ENCODE peak calls at places on chromosomes 3 and 15, in six cellular contexts. P is Panc1, V is GM10248, Z is fibroblast of mammary gland, R is nephron progenitor cell, H is mammary epithelial cell. C is an unnamed sample.

GRCh38 chr3:194328080-194328571 is 23.0 kb downstream of the CPN2 start:
- DNase-seq in P (no peak), V (no peak), Z (peak; percentile 76), R (no peak), H (peak; percentile 68), C (no peak)

GRCh38 chr15:28885630-28886430 is at the start of gene APBA2:
- DNase-seq in P (no peak), V (no peak), Z (peak; percentile 22), R (peak; percentile 69), H (peak; percentile 23), C (peak; percentile 83)

GRCh38 chr15:75043509-75044257 is 20.3 kb downstream of the PPCDC start:
- DNase-seq in P (no peak), V (peak; percentile 69), Z (peak; percentile 100), R (no peak), H (peak; percentile 88), C (no peak)

GRCh38 chr15:66729339-66729951 is 27.4 kb downstream of the SMAD6 start:
- DNase-seq in P (no peak), V (no peak), Z (no peak), R (peak; percentile 73), H (no peak), C (no peak)

GRCh38 chr3:167940241-167940640 is 155.5 kb downstream of the GOLIM4 start:
- DNase-seq in P (no peak), V (no peak), Z (peak; percentile 25), R (no peak), H (peak; percentile 39), C (no peak)

GRCh38 chr3:46027736-46028397 is 584 bp upstream of the XCR1 start:
- DNase-seq in P (no peak), V (no peak), Z (no peak), R (no peak), H (no peak), C (no peak)

GRCh38 chr15:59532770-59533379 is 78.7 kb upstream of the GCNT3 start:
- DNase-seq in P (no peak), V (peak; percentile 39), Z (peak; percentile 46), R (peak; percentile 44), H (no peak), C (peak; percentile 64)

GRCh38 chr3:127544806-127545545 is 45.6 kb downstream of the TPRA1 start:
- DNase-seq in P (no peak), V (no peak), Z (no peak), R (no peak), H (no peak), C (no peak)

GRCh38 chr15:85589873-85590272 is 204.9 kb downstream of the KLHL25 start:
- DNase-seq in P (no peak), V (no peak), Z (peak; percentile 83), R (no peak), H (peak; percentile 46), C (no peak)

GRCh38 chr3:69560818-69561217 is 174.9 kb upstream of the FRMD4B start:
- DNase-seq in P (no peak), V (no peak), Z (no peak), R (no peak), H (no peak), C (no peak)

GRCh38 chr15:87638554-87639083 is 617.9 kb downstream of the NTRK3 start:
- DNase-seq in P (no peak), V (no peak), Z (no peak), R (no peak), H (no peak), C (no peak)

GRCh38 chr3:13237776-13238490 is 164.7 kb upstream of the IQSEC1 start:
- DNase-seq in P (no peak), V (no peak), Z (no peak), R (no peak), H (no peak), C (no peak)

GRCh38 chr15:91515188-91515754 is 338.2 kb upstream of the SLCO3A1 start:
- DNase-seq in P (no peak), V (no peak), Z (peak; percentile 91), R (no peak), H (peak; percentile 90), C (no peak)

GRCh38 chr15:85559530-85559929 is 179.1 kb downstream of the AKAP13 start:
- DNase-seq in P (no peak), V (no peak), Z (no peak), R (no peak), H (no peak), C (no peak)

GRCh38 chr15:87368511-87368910 is 888.0 kb downstream of the NTRK3 start:
- DNase-seq in P (no peak), V (no peak), Z (no peak), R (no peak), H (peak; percentile 65), C (peak; percentile 41)

GRCh38 chr3:71998995-71999673 is 214.2 kb upstream of the PROK2 start:
- DNase-seq in P (no peak), V (no peak), Z (peak; percentile 100), R (no peak), H (peak; percentile 46), C (no peak)

GRCh38 chr15:25900901-25901300 is 37.8 kb upstream of the ATP10A start:
- DNase-seq in P (no peak), V (no peak), Z (peak; percentile 95), R (no peak), H (no peak), C (no peak)

GRCh38 chr15:31032959-31033358 is 41.5 kb upstream of the MTMR10 start:
- DNase-seq in P (no peak), V (no peak), Z (peak; percentile 5), R (no peak), H (no peak), C (no peak)

GRCh38 chr3:194028434-194029004 is 107.4 kb upstream of the HES1 start:
- DNase-seq in P (no peak), V (no peak), Z (no peak), R (no peak), H (no peak), C (no peak)

GRCh38 chr3:139302084-139302800 is 41.6 kb upstream of the MRPS22 start:
- DNase-seq in P (peak; percentile 91), V (no peak), Z (peak; percentile 99), R (no peak), H (peak; percentile 96), C (no peak)

GRCh38 chr3:149771652-149772271 is 19.5 kb upstream of the COMMD2 start:
- DNase-seq in P (peak; percentile 32), V (peak; percentile 60), Z (peak; percentile 38), R (peak; percentile 71), H (no peak), C (peak; percentile 88)

GRCh38 chr15:52678468-52679231 is 538 bp downstream of the ATOSA start:
- DNase-seq in P (no peak), V (peak; percentile 41), Z (peak; percentile 66), R (peak; percentile 78), H (peak; percentile 68), C (peak; percentile 89)

GRCh38 chr3:145058483-145058882 is 1086.9 kb downstream of the DIPK2A start:
- DNase-seq in P (no peak), V (no peak), Z (peak; percentile 28), R (no peak), H (no peak), C (no peak)
- TF ChIP-seq CTCF in P (no peak), V (no peak), Z (no peak), R (no peak), H (no peak), C (no peak)

GRCh38 chr3:25662921-25663320 is 1.8 kb downstream of the TOP2B start:
- DNase-seq in P (no peak), V (no peak), Z (no peak), R (no peak), H (no peak), C (no peak)

GRCh38 chr3:25664810-25665645 is at the start of gene TOP2B:
- DNase-seq in P (peak; percentile 74), V (peak; percentile 96), Z (peak; percentile 94), R (peak; percentile 93), H (peak; percentile 93), C (peak; percentile 98)

GRCh38 chr3:25664066-25664809 is 469 bp downstream of the TOP2B start:
- DNase-seq in P (no peak), V (peak; percentile 41), Z (peak; percentile 46), R (peak; percentile 81), H (peak; percentile 57), C (peak; percentile 87)

GRCh38 chr3:25663324-25664065 is 1.2 kb downstream of the TOP2B start:
- DNase-seq in P (no peak), V (peak; percentile 50), Z (peak; percentile 25), R (peak; percentile 22), H (peak; percentile 39), C (peak; percentile 65)

DNA sequence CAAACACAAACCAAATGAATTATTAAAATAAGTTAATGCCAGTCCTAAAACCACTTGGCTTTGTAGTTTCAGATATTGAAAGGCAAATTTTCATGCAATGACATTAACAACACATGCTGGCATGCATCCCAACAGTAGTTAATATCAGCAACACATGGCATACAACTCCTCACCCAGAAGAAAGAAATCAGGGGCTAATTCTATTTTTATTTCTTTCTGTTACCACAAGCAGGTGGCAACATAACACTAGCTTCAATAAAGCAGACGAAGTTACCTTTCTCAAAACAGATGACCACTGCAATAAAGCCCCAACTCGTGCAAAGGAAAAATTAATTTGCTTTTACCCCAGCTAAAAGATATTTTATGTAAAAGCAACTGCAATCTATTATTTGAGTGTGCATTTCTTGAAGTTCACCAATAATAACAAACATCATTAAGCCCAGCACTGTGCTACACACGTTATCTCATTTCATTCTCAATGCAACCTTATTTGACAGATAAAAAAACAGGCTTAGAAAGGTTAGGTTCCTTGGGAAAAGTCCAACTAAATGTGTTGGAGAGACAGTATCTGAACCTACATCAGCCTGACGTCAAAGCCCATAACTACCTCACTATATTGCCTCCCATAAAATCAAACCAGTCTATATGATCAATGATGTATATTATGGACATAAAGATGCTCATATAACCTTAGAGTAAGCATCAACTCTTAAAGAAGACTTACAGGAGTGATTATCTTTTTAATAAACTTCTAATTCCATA is 2.8 kb downstream of the TOP2B start:
- DNase-seq in P (no peak), V (no peak), Z (peak; percentile 20), R (no peak), H (no peak), C (no peak)
- TF ChIP-seq CTCF in P (no peak), V (peak; percentile 23), Z (no peak), R (no peak), H (no peak), C (no peak)

DNA sequence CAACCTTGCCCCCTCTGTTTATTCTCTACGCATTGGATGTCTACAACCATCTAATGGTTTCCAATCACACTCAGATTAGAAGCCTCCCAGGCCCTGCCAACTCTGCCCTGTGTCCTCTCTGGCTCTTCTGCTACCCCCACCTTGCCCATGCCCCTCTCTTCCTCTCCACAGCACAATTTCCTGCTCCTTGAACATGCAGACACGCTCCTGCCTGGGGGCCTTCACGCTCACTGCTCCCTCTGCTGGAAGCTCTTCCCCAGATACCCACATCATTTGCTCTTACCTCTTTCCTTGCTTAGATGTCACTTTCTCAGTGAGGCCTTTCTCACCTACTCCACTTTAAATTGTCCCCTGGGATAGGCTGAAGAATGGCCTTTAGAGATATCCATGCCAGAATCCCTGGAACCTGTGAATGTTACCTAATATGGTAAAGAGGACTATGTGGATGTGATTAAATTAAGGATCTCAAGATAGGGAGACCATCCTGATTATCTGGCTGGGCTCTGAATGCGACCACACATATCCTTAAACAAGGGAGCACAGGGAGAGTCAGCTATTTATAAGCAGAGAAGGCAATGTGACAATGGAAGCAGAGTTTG is 9.9 kb downstream of the KY start:
- DNase-seq in P (no peak), V (no peak), Z (peak; percentile 25), R (peak; percentile 38), H (no peak), C (peak; percentile 91)
- TF ChIP-seq CTCF in P (peak; percentile 74), V (peak; percentile 34), Z (peak; percentile 65), R (peak; percentile 54), H (peak; percentile 38), C (peak; percentile 86)

GRCh38 chr15:68492855-68493254 is 60.9 kb upstream of the ITGA11 start:
- DNase-seq in P (no peak), V (no peak), Z (peak; percentile 72), R (no peak), H (peak; percentile 12), C (no peak)
- TF ChIP-seq CTCF in P (no peak), V (no peak), Z (no peak), R (no peak), H (no peak), C (no peak)